ENCODE peak calls at places on chromosomes 6 and 20, in seven cellular contexts. G, D, R, J, H, Q and N are unnamed samples.
A peak's percentile ranks its signal among the peaks of the same experiment; 100 is the strongest.

GRCh38 chr6:105901583-105901982 is 184.6 kb upstream of the PRDM1 start:
- DNase-seq in Q (no peak), J (no peak), R (no peak), H (no peak), D (no peak), G (no peak), N (no peak)

GRCh38 chr6:144582939-144583613 is 297.9 kb downstream of the UTRN start:
- DNase-seq in G (no peak), J (peak; percentile 63), R (peak; percentile 33), D (peak; percentile 29), Q (peak; percentile 57), H (peak; percentile 89), N (peak; percentile 72)

GRCh38 chr6:100451577-100451976 is 13.1 kb downstream of the SIM1 start:
- DNase-seq in Q (no peak), G (no peak), H (no peak), R (no peak), J (no peak), D (no peak), N (no peak)

GRCh38 chr20:11182715-11183114 is 508.9 kb upstream of the JAG1 start:
- DNase-seq in R (no peak), Q (no peak), J (no peak), D (no peak), H (no peak), G (no peak), N (no peak)

GRCh38 chr20:63552481-63553249 is 1.3 kb upstream of the FNDC11 start:
- DNase-seq in H (no peak), G (no peak), D (no peak), Q (no peak), J (peak; percentile 92), R (peak; percentile 79), N (no peak)

GRCh38 chr6:20642441-20642840 is 108.2 kb downstream of the CDKAL1 start:
- DNase-seq in D (no peak), Q (no peak), J (no peak), G (no peak), R (no peak), H (no peak), N (no peak)

GRCh38 chr6:105431226-105431625 is 28.3 kb upstream of the PREP start:
- DNase-seq in D (no peak), R (no peak), G (no peak), Q (no peak), J (peak; percentile 58), H (no peak), N (no peak)

GRCh38 chr6:106486236-106486635 is 125.7 kb downstream of the CRYBG1 start:
- DNase-seq in Q (no peak), G (no peak), R (no peak), J (no peak), D (no peak), H (no peak), N (no peak)

GRCh38 chr20:41377275-41377674 is 10.7 kb upstream of the EMILIN3 start:
- DNase-seq in H (no peak), J (no peak), Q (no peak), D (no peak), G (no peak), R (no peak), N (no peak)

GRCh38 chr6:113122060-113122459 is 735.1 kb upstream of the MARCKS start:
- DNase-seq in G (no peak), D (no peak), Q (no peak), R (no peak), J (no peak), H (no peak), N (no peak)

GRCh38 chr6:16481680-16482079 is 243.3 kb downstream of the GMPR start:
- DNase-seq in G (no peak), H (no peak), Q (no peak), R (peak; percentile 85), D (no peak), J (no peak), N (no peak)

GRCh38 chr6:64040118-64040517 is 404.5 kb downstream of the PHF3 start:
- DNase-seq in D (no peak), G (no peak), R (no peak), J (no peak), H (no peak), Q (no peak), N (no peak)

GRCh38 chr20:43955244-43956191 is 40.9 kb downstream of the TOX2 start:
- DNase-seq in R (peak; percentile 68), G (no peak), Q (no peak), J (no peak), D (peak; percentile 29), H (peak; percentile 80), N (no peak)

GRCh38 chr20:51628533-51629398 is 86.2 kb upstream of the NFATC2 start:
- DNase-seq in R (no peak), G (no peak), Q (no peak), H (no peak), D (no peak), J (no peak), N (no peak)

GRCh38 chr20:44002861-44003260 is 88.2 kb downstream of the TOX2 start:
- DNase-seq in J (no peak), H (no peak), G (no peak), D (no peak), R (no peak), Q (no peak), N (no peak)

GRCh38 chr6:43274916-43275597 is 23.0 kb upstream of the SLC22A7 start:
- DNase-seq in G (no peak), R (peak; percentile 37), D (peak; percentile 41), Q (no peak), H (no peak), J (no peak), N (no peak)
- H3K4me3 ChIP-seq in G (peak overlapping the region; percentile 40), R (peak overlapping the region; percentile 58), D (peak overlapping the region; percentile 29), Q (peak overlapping the region; percentile 59), H (peak overlapping the region; percentile 22), J (no peak overlapping the region), N (peak overlapping the region; percentile 47)

DNA sequence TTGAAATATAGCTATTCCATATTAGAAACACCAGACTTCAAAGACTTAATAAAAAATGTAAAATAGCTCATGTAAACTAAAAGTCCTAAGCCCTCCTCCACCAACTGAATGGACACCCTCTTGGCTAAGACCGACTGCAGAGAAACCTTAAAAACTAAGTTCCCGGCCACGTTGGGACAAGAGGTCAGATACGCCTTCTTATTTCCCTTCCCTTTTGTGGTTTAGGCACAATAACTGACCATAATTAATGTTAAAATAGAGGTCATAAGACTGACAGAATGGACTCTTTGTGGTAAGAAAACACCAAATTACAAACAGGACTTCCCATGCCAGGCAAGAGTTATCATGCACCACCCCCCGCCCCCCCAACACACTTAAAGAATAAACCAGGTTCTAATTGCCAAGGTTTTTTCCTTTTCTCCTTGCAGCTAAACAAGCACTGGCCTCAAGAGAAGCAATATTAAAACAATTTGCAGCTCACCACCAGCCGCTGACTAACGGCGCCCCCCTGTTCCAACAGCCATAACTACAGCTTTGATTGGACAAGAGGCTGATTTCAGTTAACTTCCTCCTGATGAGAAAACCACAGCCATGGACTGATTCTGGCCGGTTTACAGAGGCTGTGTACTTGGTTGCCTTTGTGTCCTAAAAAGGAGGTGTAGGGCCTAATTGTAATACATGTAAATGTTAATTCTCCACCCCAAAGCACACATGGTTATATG is 10.7 kb upstream of the LAMP5 start:
- DNase-seq in Q (no peak), R (no peak), D (no peak), H (no peak), J (no peak), G (no peak), N (no peak)
- TF ChIP-seq CTCF in Q (no peak), R (no peak), D (no peak), H (no peak), J (peak; percentile 40), G (no peak), N (no peak)

DNA sequence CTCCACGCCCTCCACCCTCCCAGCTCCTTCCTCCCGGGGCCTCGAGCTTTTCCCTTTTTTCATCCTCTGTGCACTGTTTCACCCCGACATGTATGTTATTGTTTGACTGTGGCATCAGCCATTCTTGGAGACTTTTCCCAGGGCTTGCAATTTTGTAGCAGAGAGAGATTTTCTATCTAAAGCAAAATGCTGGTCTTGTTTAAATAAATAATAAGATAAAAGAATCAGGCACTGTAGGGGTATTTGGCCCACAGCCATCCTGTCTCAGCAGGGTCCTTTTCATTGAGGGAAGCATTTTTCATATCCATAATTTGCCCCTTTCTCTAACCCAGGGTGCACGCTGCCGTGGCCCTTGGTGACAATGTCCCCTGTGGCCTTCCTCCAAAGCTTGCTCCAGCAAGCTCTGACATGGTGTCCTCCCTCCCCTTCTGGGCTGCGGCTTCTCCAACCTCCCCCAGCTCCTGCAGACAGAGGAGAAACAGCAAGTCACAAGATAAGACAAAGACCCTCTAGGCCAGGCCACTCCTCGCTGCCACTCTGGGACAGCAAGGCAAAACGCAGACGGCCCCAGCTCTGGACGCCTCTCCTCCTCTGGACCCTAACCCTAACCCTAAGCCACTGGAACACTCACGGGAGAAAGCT is 117.7 kb downstream of the MYLK4 start:
- DNase-seq in J (no peak), Q (no peak), R (no peak), H (no peak), D (no peak), G (no peak), N (no peak)
- H3K27ac ChIP-seq in J (no peak overlapping the region), Q (peak overlapping the region; percentile 75), R (no peak overlapping the region), H (no peak overlapping the region), D (no peak overlapping the region), G (peak overlapping the region; percentile 95), N (no peak overlapping the region)

GRCh38 chr6:122059918-122060317 is 339.5 kb upstream of the HSF2 start:
- DNase-seq in H (no peak), Q (no peak), D (no peak), J (no peak), G (no peak), R (no peak), N (no peak)

GRCh38 chr6:122063090-122063489 is 336.4 kb upstream of the HSF2 start:
- DNase-seq in R (no peak), G (no peak), Q (no peak), J (no peak), D (no peak), H (no peak), N (no peak)

GRCh38 chr6:122061855-122062254 is 337.6 kb upstream of the HSF2 start:
- DNase-seq in D (no peak), G (no peak), J (no peak), Q (no peak), H (no peak), R (no peak), N (no peak)

GRCh38 chr6:122066200-122066599 is 333.3 kb upstream of the HSF2 start:
- DNase-seq in G (no peak), D (no peak), J (no peak), R (no peak), H (no peak), Q (no peak), N (no peak)

GRCh38 chr6:122063761-122064160 is 335.7 kb upstream of the HSF2 start:
- DNase-seq in D (no peak), J (no peak), Q (no peak), G (no peak), H (no peak), R (no peak), N (no peak)
- H3K4me3 ChIP-seq in D (no peak overlapping the region), J (no peak overlapping the region), Q (no peak overlapping the region), G (no peak overlapping the region), H (no peak overlapping the region), R (no peak overlapping the region), N (no peak overlapping the region)

DNA sequence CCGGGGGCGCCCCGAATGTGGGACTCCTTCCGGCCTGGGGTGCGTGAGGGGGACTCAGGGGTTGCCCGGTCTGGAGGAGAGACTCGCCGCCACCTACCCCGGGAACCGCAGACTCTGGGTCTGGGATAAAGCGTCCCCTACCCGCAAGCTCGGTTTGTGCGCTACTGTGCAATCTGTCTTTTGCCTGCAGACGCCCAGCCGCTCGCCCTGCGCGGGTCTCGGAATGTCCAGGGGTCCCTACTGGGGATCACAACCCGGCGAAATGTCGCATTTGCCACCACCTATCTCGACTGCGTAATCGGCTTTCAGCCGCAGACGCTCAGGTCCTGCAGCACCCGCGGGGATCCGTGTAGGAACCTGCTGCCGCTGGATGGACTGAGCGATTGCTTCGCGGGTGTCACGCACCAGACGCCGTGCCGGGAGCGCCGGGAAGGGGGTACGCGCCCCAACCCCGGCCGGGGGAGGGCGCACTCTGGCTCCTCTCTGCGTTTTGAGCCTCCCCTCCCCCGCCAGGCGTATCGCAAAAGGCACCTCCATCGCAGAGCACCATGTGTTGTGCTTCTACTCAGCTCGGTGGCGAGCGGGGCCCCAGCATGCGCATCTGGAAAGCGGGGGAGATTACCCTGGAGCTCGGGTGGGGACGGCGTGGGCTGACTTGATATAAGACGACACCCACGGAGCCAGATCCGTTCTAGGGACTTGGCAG is 824 bp upstream of the PTPRA start:
- DNase-seq in Q (peak; percentile 76), R (peak; percentile 83), J (peak; percentile 73), H (peak; percentile 92), G (peak; percentile 77), D (peak; percentile 66), N (peak; percentile 89)
- TF ChIP-seq CTCF in Q (peak; percentile 20), R (peak; percentile 40), J (peak; percentile 74), H (peak; percentile 37), G (no peak), D (no peak), N (peak; percentile 1)